ENCODE peak calls at places on chromosomes 6 and 20, in ten cellular contexts. One of them, this sample, is unnamed. For H3K36me3, the result is how much of the 10 kb centered on the place peaks cover.

GRCh38 chr20:50797142-50797541 is 2.3 kb downstream of the BCAS4 start:
- DNase-seq in effector memory CD4-positive, alpha-beta T cell: no peak
- DNase-seq in left ventricle myocardium inferior: no peak
- DNase-seq in keratinocyte: no peak
- DNase-seq in uterus: no peak
- DNase-seq in transverse colon: no peak
- DNase-seq in heart left ventricle: no peak
- DNase-seq in upper lobe of right lung: no peak
- DNase-seq in psoas muscle: no peak
- DNase-seq in H1: no peak
- DNase-seq in this sample: no peak

GRCh38 chr6:156590482-156590881 is 186.7 kb upstream of the ARID1B start:
- DNase-seq in effector memory CD4-positive, alpha-beta T cell: no peak
- DNase-seq in left ventricle myocardium inferior: no peak
- DNase-seq in keratinocyte: no peak
- DNase-seq in uterus: no peak
- DNase-seq in transverse colon: no peak
- DNase-seq in heart left ventricle: no peak
- DNase-seq in upper lobe of right lung: no peak
- DNase-seq in psoas muscle: no peak
- DNase-seq in H1: no peak
- DNase-seq in this sample: no peak

GRCh38 chr6:123945386-123945785 is 141.7 kb downstream of the NKAIN2 start:
- DNase-seq in effector memory CD4-positive, alpha-beta T cell: no peak
- DNase-seq in left ventricle myocardium inferior: no peak
- DNase-seq in keratinocyte: no peak
- DNase-seq in uterus: no peak
- DNase-seq in transverse colon: no peak
- DNase-seq in heart left ventricle: no peak
- DNase-seq in upper lobe of right lung: no peak
- DNase-seq in psoas muscle: no peak
- DNase-seq in H1: no peak
- DNase-seq in this sample: no peak

GRCh38 chr6:56638760-56639159 is 3.9 kb downstream of the DST start:
- DNase-seq in effector memory CD4-positive, alpha-beta T cell: no peak
- DNase-seq in left ventricle myocardium inferior: no peak
- DNase-seq in keratinocyte: no peak
- DNase-seq in uterus: no peak
- DNase-seq in transverse colon: no peak
- DNase-seq in heart left ventricle: no peak
- DNase-seq in upper lobe of right lung: no peak
- DNase-seq in psoas muscle: no peak
- DNase-seq in H1: no peak
- DNase-seq in this sample: no peak

GRCh38 chr6:166301611-166302529 is 6.3 kb downstream of the PRR18 start:
- DNase-seq in effector memory CD4-positive, alpha-beta T cell: no peak
- DNase-seq in left ventricle myocardium inferior: no peak
- DNase-seq in keratinocyte: no peak
- DNase-seq in uterus: no peak
- DNase-seq in transverse colon: no peak
- DNase-seq in heart left ventricle: no peak
- DNase-seq in upper lobe of right lung: no peak
- DNase-seq in psoas muscle: no peak
- DNase-seq in H1: no peak
- DNase-seq in this sample: no peak

GRCh38 chr6:80331522-80331921 is 225.1 kb downstream of the BCKDHB start:
- DNase-seq in effector memory CD4-positive, alpha-beta T cell: no peak
- DNase-seq in left ventricle myocardium inferior: no peak
- DNase-seq in keratinocyte: no peak
- DNase-seq in uterus: no peak
- DNase-seq in transverse colon: no peak
- DNase-seq in heart left ventricle: no peak
- DNase-seq in upper lobe of right lung: no peak
- DNase-seq in psoas muscle: no peak
- DNase-seq in H1: no peak
- DNase-seq in this sample: no peak

GRCh38 chr20:20797521-20798310 is 85.3 kb upstream of the RALGAPA2 start:
- DNase-seq in effector memory CD4-positive, alpha-beta T cell: no peak
- DNase-seq in left ventricle myocardium inferior: no peak
- DNase-seq in keratinocyte: no peak
- DNase-seq in uterus: no peak
- DNase-seq in transverse colon: no peak
- DNase-seq in heart left ventricle: no peak
- DNase-seq in upper lobe of right lung: no peak
- DNase-seq in psoas muscle: no peak
- DNase-seq in H1: no peak
- DNase-seq in this sample: no peak

GRCh38 chr6:21678990-21679389 is 85.4 kb downstream of the SOX4 start:
- DNase-seq in effector memory CD4-positive, alpha-beta T cell: no peak
- DNase-seq in left ventricle myocardium inferior: no peak
- DNase-seq in keratinocyte: no peak
- DNase-seq in uterus: no peak
- DNase-seq in transverse colon: no peak
- DNase-seq in heart left ventricle: no peak
- DNase-seq in upper lobe of right lung: no peak
- DNase-seq in psoas muscle: no peak
- DNase-seq in H1: no peak
- DNase-seq in this sample: no peak

GRCh38 chr6:1619666-1620503 is 10.2 kb downstream of the FOXC1 start:
- DNase-seq in effector memory CD4-positive, alpha-beta T cell: no peak
- DNase-seq in left ventricle myocardium inferior: no peak
- DNase-seq in keratinocyte: no peak
- DNase-seq in uterus: no peak
- DNase-seq in transverse colon: no peak
- DNase-seq in heart left ventricle: peak
- DNase-seq in upper lobe of right lung: peak
- DNase-seq in psoas muscle: no peak
- DNase-seq in H1: no peak
- DNase-seq in this sample: peak

GRCh38 chr20:1062334-1063015 is 55.9 kb upstream of the PSMF1 start:
- DNase-seq in effector memory CD4-positive, alpha-beta T cell: no peak
- DNase-seq in left ventricle myocardium inferior: no peak
- DNase-seq in keratinocyte: no peak
- DNase-seq in uterus: no peak
- DNase-seq in transverse colon: peak
- DNase-seq in heart left ventricle: no peak
- DNase-seq in upper lobe of right lung: no peak
- DNase-seq in psoas muscle: no peak
- DNase-seq in H1: no peak
- DNase-seq in this sample: no peak

GRCh38 chr6:96249748-96250147 is 234.0 kb downstream of the FUT9 start:
- DNase-seq in effector memory CD4-positive, alpha-beta T cell: no peak
- DNase-seq in left ventricle myocardium inferior: no peak
- DNase-seq in keratinocyte: no peak
- DNase-seq in uterus: no peak
- DNase-seq in transverse colon: no peak
- DNase-seq in heart left ventricle: no peak
- DNase-seq in upper lobe of right lung: no peak
- DNase-seq in psoas muscle: no peak
- DNase-seq in H1: no peak
- DNase-seq in this sample: no peak

GRCh38 chr20:24670341-24670821 is 201.0 kb downstream of the SYNDIG1 start:
- DNase-seq in effector memory CD4-positive, alpha-beta T cell: no peak
- DNase-seq in left ventricle myocardium inferior: no peak
- DNase-seq in keratinocyte: no peak
- DNase-seq in uterus: no peak
- DNase-seq in transverse colon: no peak
- DNase-seq in heart left ventricle: no peak
- DNase-seq in upper lobe of right lung: peak
- DNase-seq in psoas muscle: no peak
- DNase-seq in H1: no peak
- DNase-seq in this sample: no peak

GRCh38 chr20:15100506-15101160 is 763.2 kb upstream of the FLRT3 start:
- DNase-seq in effector memory CD4-positive, alpha-beta T cell: no peak
- DNase-seq in left ventricle myocardium inferior: no peak
- DNase-seq in keratinocyte: no peak
- DNase-seq in uterus: no peak
- DNase-seq in transverse colon: no peak
- DNase-seq in heart left ventricle: no peak
- DNase-seq in upper lobe of right lung: no peak
- DNase-seq in psoas muscle: no peak
- DNase-seq in H1: no peak
- DNase-seq in this sample: no peak

DNA sequence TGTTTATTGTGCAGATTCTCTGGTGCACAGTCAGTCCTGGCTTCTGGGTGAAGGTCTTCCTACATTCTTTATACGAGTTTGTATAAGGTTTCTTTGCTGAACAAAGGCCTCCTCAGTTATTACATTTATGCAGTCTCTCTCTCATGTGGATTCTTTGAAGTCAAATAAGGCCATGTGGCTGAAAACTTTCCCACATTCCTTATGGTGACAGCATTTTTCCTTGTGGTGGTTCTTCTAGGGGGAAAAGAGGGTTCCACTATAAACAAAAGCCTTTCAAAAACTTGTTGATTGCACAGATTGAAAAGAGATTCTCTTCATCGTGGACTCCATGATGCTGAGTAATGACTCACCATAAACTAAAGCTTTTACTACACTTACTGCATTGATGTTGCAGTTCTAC is 19.2 kb downstream of the ZSCAN12 start:
- DNase-seq in effector memory CD4-positive, alpha-beta T cell: no peak
- DNase-seq in left ventricle myocardium inferior: no peak
- DNase-seq in keratinocyte: no peak
- DNase-seq in uterus: no peak
- DNase-seq in transverse colon: no peak
- DNase-seq in heart left ventricle: no peak
- DNase-seq in upper lobe of right lung: no peak
- DNase-seq in psoas muscle: no peak
- DNase-seq in H1: no peak
- DNase-seq in this sample: no peak
- H3K36me3 ChIP-seq in effector memory CD4-positive, alpha-beta T cell: under half
- H3K36me3 ChIP-seq in left ventricle myocardium inferior: under half
- H3K36me3 ChIP-seq in keratinocyte: under half
- H3K36me3 ChIP-seq in uterus: under half
- H3K36me3 ChIP-seq in transverse colon: under half
- H3K36me3 ChIP-seq in heart left ventricle: under half
- H3K36me3 ChIP-seq in upper lobe of right lung: under half
- H3K36me3 ChIP-seq in psoas muscle: under half
- H3K36me3 ChIP-seq in H1: under half
- H3K36me3 ChIP-seq in this sample: under half

GRCh38 chr6:41724638-41725501 is 10.5 kb downstream of the TFEB start:
- DNase-seq in effector memory CD4-positive, alpha-beta T cell: no peak
- DNase-seq in left ventricle myocardium inferior: no peak
- DNase-seq in keratinocyte: no peak
- DNase-seq in uterus: no peak
- DNase-seq in transverse colon: no peak
- DNase-seq in heart left ventricle: no peak
- DNase-seq in upper lobe of right lung: no peak
- DNase-seq in psoas muscle: no peak
- DNase-seq in H1: no peak
- DNase-seq in this sample: no peak

GRCh38 chr6:41726876-41727275 is 8.5 kb downstream of the TFEB start:
- DNase-seq in effector memory CD4-positive, alpha-beta T cell: no peak
- DNase-seq in left ventricle myocardium inferior: no peak
- DNase-seq in keratinocyte: no peak
- DNase-seq in uterus: no peak
- DNase-seq in transverse colon: no peak
- DNase-seq in heart left ventricle: no peak
- DNase-seq in upper lobe of right lung: no peak
- DNase-seq in psoas muscle: no peak
- DNase-seq in H1: no peak
- DNase-seq in this sample: no peak

GRCh38 chr6:41721396-41721795 is 14.0 kb downstream of the TFEB start:
- DNase-seq in effector memory CD4-positive, alpha-beta T cell: no peak
- DNase-seq in left ventricle myocardium inferior: no peak
- DNase-seq in keratinocyte: no peak
- DNase-seq in uterus: no peak
- DNase-seq in transverse colon: no peak
- DNase-seq in heart left ventricle: peak
- DNase-seq in upper lobe of right lung: no peak
- DNase-seq in psoas muscle: no peak
- DNase-seq in H1: no peak
- DNase-seq in this sample: no peak

GRCh38 chr6:41723178-41723935 is 12.1 kb downstream of the TFEB start:
- DNase-seq in effector memory CD4-positive, alpha-beta T cell: no peak
- DNase-seq in left ventricle myocardium inferior: peak
- DNase-seq in keratinocyte: no peak
- DNase-seq in uterus: peak
- DNase-seq in transverse colon: peak
- DNase-seq in heart left ventricle: peak
- DNase-seq in upper lobe of right lung: peak
- DNase-seq in psoas muscle: peak
- DNase-seq in H1: no peak
- DNase-seq in this sample: peak

DNA sequence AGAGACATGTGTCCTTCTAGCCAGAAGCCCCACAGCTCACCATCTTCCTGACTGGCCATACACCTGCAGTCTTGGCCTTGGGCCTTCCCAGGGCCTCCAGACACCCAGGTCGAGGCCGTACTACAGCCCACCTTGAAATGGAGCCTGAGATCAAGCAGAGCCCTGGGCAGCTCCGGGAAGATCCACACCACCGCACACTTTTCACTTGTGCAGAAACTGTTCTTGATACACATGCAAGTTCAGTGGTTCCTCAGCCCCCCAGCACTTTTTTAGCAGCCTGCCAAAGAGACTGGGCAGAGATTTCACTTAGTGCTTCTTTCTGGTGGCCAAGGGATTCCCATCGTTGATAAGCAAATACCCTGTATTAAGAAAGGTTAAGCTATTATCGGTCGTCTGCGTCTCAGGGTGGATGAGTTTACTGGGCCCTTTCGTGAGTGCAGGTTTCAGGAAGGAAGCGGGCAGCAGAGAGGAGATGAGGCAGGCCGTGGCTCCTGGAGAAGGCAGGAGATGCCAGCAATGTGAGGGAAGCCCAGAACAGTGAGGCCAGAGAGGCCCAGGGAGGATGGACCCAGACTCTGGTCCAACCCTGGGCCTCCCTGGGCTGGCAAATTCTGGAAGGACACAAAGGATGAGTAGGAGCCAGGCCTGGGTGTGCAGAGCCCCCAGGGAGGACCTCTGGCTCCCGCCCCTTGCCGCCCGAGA is 11.3 kb downstream of the TFEB start:
- DNase-seq in effector memory CD4-positive, alpha-beta T cell: no peak
- DNase-seq in left ventricle myocardium inferior: no peak
- DNase-seq in keratinocyte: no peak
- DNase-seq in uterus: no peak
- DNase-seq in transverse colon: peak
- DNase-seq in heart left ventricle: no peak
- DNase-seq in upper lobe of right lung: no peak
- DNase-seq in psoas muscle: no peak
- DNase-seq in H1: no peak
- DNase-seq in this sample: no peak
- H3K27ac ChIP-seq in effector memory CD4-positive, alpha-beta T cell: no peak
- H3K27ac ChIP-seq in left ventricle myocardium inferior: peak
- H3K27ac ChIP-seq in keratinocyte: peak
- H3K27ac ChIP-seq in uterus: no peak
- H3K27ac ChIP-seq in transverse colon: peak
- H3K27ac ChIP-seq in heart left ventricle: peak
- H3K27ac ChIP-seq in upper lobe of right lung: peak
- H3K27ac ChIP-seq in psoas muscle: peak
- H3K27ac ChIP-seq in H1: no peak
- H3K27ac ChIP-seq in this sample: no peak

GRCh38 chr20:48953653-48954052 is 32.1 kb downstream of the ARFGEF2 start:
- DNase-seq in effector memory CD4-positive, alpha-beta T cell: no peak
- DNase-seq in left ventricle myocardium inferior: no peak
- DNase-seq in keratinocyte: no peak
- DNase-seq in uterus: no peak
- DNase-seq in transverse colon: no peak
- DNase-seq in heart left ventricle: no peak
- DNase-seq in upper lobe of right lung: no peak
- DNase-seq in psoas muscle: no peak
- DNase-seq in H1: no peak
- DNase-seq in this sample: no peak
- H3K36me3 ChIP-seq in effector memory CD4-positive, alpha-beta T cell: half or more
- H3K36me3 ChIP-seq in left ventricle myocardium inferior: half or more
- H3K36me3 ChIP-seq in keratinocyte: under half
- H3K36me3 ChIP-seq in uterus: under half
- H3K36me3 ChIP-seq in transverse colon: under half
- H3K36me3 ChIP-seq in heart left ventricle: half or more
- H3K36me3 ChIP-seq in upper lobe of right lung: half or more
- H3K36me3 ChIP-seq in psoas muscle: under half
- H3K36me3 ChIP-seq in H1: under half
- H3K36me3 ChIP-seq in this sample: under half

GRCh38 chr6:3326179-3326971 is 67.6 kb downstream of the PSMG4 start:
- DNase-seq in effector memory CD4-positive, alpha-beta T cell: no peak
- DNase-seq in left ventricle myocardium inferior: no peak
- DNase-seq in keratinocyte: no peak
- DNase-seq in uterus: peak
- DNase-seq in transverse colon: no peak
- DNase-seq in heart left ventricle: no peak
- DNase-seq in upper lobe of right lung: no peak
- DNase-seq in psoas muscle: no peak
- DNase-seq in H1: no peak
- DNase-seq in this sample: no peak
- H3K27ac ChIP-seq in effector memory CD4-positive, alpha-beta T cell: no peak
- H3K27ac ChIP-seq in left ventricle myocardium inferior: no peak
- H3K27ac ChIP-seq in keratinocyte: no peak
- H3K27ac ChIP-seq in uterus: peak
- H3K27ac ChIP-seq in transverse colon: no peak
- H3K27ac ChIP-seq in heart left ventricle: no peak
- H3K27ac ChIP-seq in upper lobe of right lung: no peak
- H3K27ac ChIP-seq in psoas muscle: no peak
- H3K27ac ChIP-seq in H1: no peak
- H3K27ac ChIP-seq in this sample: no peak